ENCODE peak calls at places on chromosomes 2 and 18, in ten cellular contexts. J, E, Y, V, I, K, A, H, C and W are unnamed samples.

GRCh38 chr18:74241970-74242369 is 49.8 kb downstream of the CYB5A start:
- DNase-seq in J (no peak), E (no peak), Y (no peak), V (no peak), I (no peak), K (no peak), A (no peak), H (no peak), C (no peak), W (no peak)

GRCh38 chr18:29285471-29285870 is 1108.5 kb upstream of the CDH2 start:
- DNase-seq in J (no peak), E (no peak), Y (no peak), V (no peak), I (no peak), K (no peak), A (no peak), H (no peak), C (no peak), W (no peak)

GRCh38 chr2:238761802-238762373 is 86.0 kb upstream of the TWIST2 start:
- DNase-seq in J (no peak), E (no peak), Y (peak; percentile 28), V (peak; percentile 56), I (no peak), K (no peak), A (peak; percentile 47), H (peak; percentile 62), C (no peak), W (no peak)

GRCh38 chr2:46555011-46555410 is 75.6 kb downstream of the TMEM247 start:
- DNase-seq in J (no peak), E (no peak), Y (peak; percentile 23), V (peak; percentile 36), I (no peak), K (no peak), A (no peak), H (no peak), C (no peak), W (no peak)

GRCh38 chr18:2847341-2848144 is 737 bp downstream of the EMILIN2 start:
- DNase-seq in J (no peak), E (peak; percentile 42), Y (no peak), V (peak; percentile 67), I (no peak), K (peak; percentile 31), A (peak; percentile 35), H (peak; percentile 50), C (no peak), W (peak; percentile 68)

GRCh38 chr18:26089247-26090129 is 925 bp downstream of the SS18 start:
- DNase-seq in J (peak; percentile 8), E (no peak), Y (peak; percentile 20), V (peak; percentile 34), I (no peak), K (peak; percentile 50), A (peak; percentile 46), H (peak; percentile 82), C (peak; percentile 54), W (peak; percentile 10)

GRCh38 chr2:47771211-47771610 is 11.7 kb upstream of the MSH6 start:
- DNase-seq in J (peak; percentile 85), E (no peak), Y (peak; percentile 88), V (peak; percentile 53), I (no peak), K (peak; percentile 31), A (peak; percentile 83), H (no peak), C (peak; percentile 81), W (no peak)

GRCh38 chr2:28327596-28327962 is 65.1 kb upstream of the FOSL2 start:
- DNase-seq in J (no peak), E (no peak), Y (no peak), V (no peak), I (no peak), K (no peak), A (no peak), H (no peak), C (no peak), W (no peak)

GRCh38 chr2:233436191-233436581 is 81.9 kb downstream of the DGKD start:
- DNase-seq in J (no peak), E (no peak), Y (no peak), V (no peak), I (no peak), K (no peak), A (no peak), H (no peak), C (no peak), W (no peak)

DNA sequence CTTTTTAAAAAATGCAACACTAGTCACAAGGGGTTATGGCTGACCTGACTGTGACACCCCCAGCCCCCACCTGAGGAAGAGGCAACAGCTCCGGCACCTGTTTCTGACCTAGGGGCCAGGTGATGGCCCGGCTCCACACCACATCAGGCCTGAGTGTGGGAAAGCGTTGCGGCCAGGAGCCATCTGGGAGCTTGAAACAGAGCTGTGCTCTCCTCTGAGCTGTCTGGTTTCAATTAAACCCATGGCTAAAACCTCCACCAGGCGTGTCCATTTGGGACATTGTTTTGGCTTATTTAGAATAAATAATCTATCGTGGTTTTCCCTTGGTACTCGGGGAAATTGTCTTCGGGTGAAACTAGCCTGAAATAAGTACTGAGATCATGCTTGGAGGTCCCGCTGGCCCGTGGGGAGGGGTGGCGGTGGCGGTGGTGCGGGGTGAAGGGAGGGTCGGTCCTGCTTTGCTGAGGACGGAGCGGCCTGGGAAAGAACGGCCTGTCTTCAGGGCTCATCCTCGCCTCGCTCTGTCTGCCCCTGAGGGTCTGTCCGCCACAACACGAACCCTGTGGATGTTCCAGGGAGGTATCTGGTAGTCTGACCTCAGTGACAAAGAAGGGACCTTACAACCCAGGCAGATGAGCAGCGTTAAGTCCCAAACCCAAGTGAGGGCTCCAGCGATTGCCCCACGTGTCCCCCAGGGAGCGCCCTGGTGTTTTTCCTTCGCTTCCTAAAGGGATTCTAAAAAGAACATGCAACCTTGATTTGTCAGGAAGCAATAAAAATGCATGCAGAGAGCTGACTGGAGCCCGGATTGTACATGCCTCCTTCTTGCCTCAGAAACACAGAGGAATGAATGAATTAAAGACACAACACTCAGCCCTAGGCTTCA is 58.7 kb downstream of the IL1RL2 start:
- DNase-seq in J (no peak), E (peak; percentile 45), Y (peak; percentile 49), V (peak; percentile 28), I (no peak), K (no peak), A (no peak), H (no peak), C (peak; percentile 20), W (no peak)
- TF ChIP-seq CTCF in J (peak; percentile 17), E (no peak), Y (peak; percentile 53), V (no peak), I (no peak), K (no peak), A (no peak), H (no peak), C (peak; percentile 9), W (no peak)

DNA sequence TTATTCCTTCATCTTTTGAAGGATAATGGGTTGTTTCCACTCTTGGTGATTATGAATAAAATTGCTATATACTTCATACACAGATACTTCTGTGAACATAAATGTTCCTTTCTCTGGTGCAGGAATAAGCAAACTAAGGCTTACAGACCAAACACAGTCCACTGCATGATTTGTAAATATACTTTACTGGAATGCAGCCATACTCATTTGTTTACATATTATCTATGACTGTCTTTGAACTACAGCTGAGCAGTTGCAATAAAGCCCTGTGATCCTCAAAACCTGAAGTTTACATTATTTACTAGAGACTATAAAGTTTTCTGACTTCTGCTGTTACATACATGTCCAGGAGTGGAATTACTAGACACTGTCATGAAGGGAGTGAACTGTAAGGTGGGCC is 381.0 kb upstream of the CNTNAP5 start:
- DNase-seq in J (no peak), E (no peak), Y (peak; percentile 48), V (no peak), I (no peak), K (no peak), A (no peak), H (no peak), C (no peak), W (no peak)
- TF ChIP-seq CTCF in J (no peak), E (no peak), Y (no peak), V (no peak), I (no peak), K (no peak), A (no peak), H (no peak), C (no peak), W (no peak)

DNA sequence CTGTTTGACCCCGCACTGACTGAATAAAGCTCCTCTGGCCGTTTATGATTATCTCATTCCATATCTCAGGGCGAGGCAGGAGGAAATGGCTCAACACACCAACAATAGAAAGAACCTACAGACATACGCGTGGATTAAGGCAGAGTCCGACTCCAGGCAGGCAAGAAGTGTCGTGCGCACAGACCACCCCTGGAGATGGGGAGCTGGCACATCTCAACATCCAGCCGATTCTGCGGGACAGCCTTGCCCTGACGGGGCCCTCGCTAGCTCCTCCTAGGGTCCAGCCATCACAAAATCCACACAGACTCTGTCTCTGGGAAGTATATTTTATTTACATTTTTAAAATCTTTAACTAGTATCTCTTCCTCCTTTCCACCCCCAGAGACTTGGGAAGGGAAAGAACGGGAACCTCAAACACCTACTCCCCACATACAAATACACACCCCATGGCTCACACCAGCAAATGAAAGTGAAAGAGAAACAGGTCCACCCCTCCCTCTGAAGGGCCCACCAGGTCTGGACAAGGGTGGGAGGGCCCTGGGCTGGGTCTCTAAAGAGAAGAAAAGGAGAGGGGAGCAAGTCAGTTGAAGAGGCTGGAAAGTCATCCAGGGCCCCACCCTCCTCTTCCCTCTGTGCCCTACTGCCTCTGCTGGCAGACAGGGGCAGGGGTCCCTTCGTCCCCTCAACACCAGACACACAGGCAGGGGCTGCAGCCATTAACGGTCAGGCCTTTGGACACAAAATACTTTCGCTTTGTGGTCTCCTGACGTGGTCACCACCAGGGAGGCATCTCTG is 3.2 kb downstream of the GPBAR1 start:
- DNase-seq in J (no peak), E (no peak), Y (no peak), V (no peak), I (no peak), K (no peak), A (no peak), H (no peak), C (no peak), W (no peak)
- TF ChIP-seq CTCF in J (peak; percentile 33), E (no peak), Y (peak; percentile 18), V (peak; percentile 6), I (no peak), K (no peak), A (peak; percentile 15), H (no peak), C (no peak), W (no peak)

DNA sequence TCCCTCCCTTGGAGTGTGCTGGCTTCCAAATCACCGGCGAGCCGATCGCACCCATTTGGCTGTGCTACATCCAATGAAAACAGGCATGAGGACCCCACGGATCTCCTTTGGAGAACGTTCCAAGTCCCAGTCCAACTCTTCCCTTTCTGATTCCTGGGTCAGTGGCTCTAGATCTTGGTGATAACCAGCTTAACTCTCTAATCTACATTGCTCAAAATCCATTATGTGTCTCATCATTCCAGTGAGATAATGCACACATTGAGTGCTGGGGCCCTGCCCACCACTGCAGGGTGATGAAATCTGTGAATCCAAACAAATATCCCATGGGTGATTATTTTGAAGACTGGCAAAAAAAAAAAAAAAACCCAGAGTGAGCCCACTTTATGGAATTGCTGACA is 232.7 kb upstream of the COPS8 start:
- DNase-seq in J (no peak), E (no peak), Y (no peak), V (no peak), I (no peak), K (no peak), A (no peak), H (no peak), C (no peak), W (no peak)
- TF ChIP-seq CTCF in J (no peak), E (no peak), Y (no peak), V (no peak), I (no peak), K (no peak), A (no peak), H (no peak), C (no peak), W (no peak)